ENCODE peak calls at places on chromosomes 6 and 20, in four cellular contexts. One of them, this sample, is unnamed.

GRCh38 chr6:36769676-36770499 is 69.4 kb downstream of the CPNE5 start:
- DNase-seq in GM12878: no peak
- DNase-seq in HL-60: no peak
- DNase-seq in K562: peak
- DNase-seq in this sample: no peak

GRCh38 chr6:163263196-163263595 is 151.3 kb upstream of the QKI start:
- DNase-seq in GM12878: no peak
- DNase-seq in HL-60: no peak
- DNase-seq in K562: peak
- DNase-seq in this sample: no peak

GRCh38 chr6:110999634-111000270 is 17.9 kb downstream of the RPF2 start:
- DNase-seq in GM12878: no peak
- DNase-seq in HL-60: no peak
- DNase-seq in K562: peak
- DNase-seq in this sample: no peak

GRCh38 chr6:133544419-133544818 is 303.3 kb downstream of the EYA4 start:
- DNase-seq in GM12878: no peak
- DNase-seq in HL-60: no peak
- DNase-seq in K562: no peak
- DNase-seq in this sample: no peak

GRCh38 chr6:19557191-19557590 is 280.0 kb upstream of the ID4 start:
- DNase-seq in GM12878: no peak
- DNase-seq in HL-60: no peak
- DNase-seq in K562: no peak
- DNase-seq in this sample: no peak

GRCh38 chr6:144294016-144294415 is 8.9 kb downstream of the UTRN start:
- DNase-seq in GM12878: no peak
- DNase-seq in HL-60: no peak
- DNase-seq in K562: no peak
- DNase-seq in this sample: no peak

GRCh38 chr6:129317931-129318820 is 391.8 kb downstream of the ARHGAP18 start:
- DNase-seq in GM12878: no peak
- DNase-seq in HL-60: no peak
- DNase-seq in K562: no peak
- DNase-seq in this sample: no peak

GRCh38 chr6:169689247-169689646 is 12.6 kb downstream of the WDR27 start:
- DNase-seq in GM12878: no peak
- DNase-seq in HL-60: no peak
- DNase-seq in K562: no peak
- DNase-seq in this sample: no peak

GRCh38 chr6:84422380-84422968 is 195.0 kb upstream of the CEP162 start:
- DNase-seq in GM12878: no peak
- DNase-seq in HL-60: no peak
- DNase-seq in K562: peak
- DNase-seq in this sample: peak

GRCh38 chr6:11263185-11263817 is 30.8 kb upstream of the NEDD9 start:
- DNase-seq in GM12878: no peak
- DNase-seq in HL-60: no peak
- DNase-seq in K562: no peak
- DNase-seq in this sample: no peak

GRCh38 chr20:17762243-17762872 is 62.6 kb downstream of the BANF2 start:
- DNase-seq in GM12878: no peak
- DNase-seq in HL-60: no peak
- DNase-seq in K562: no peak
- DNase-seq in this sample: no peak

GRCh38 chr6:34459899-34460593 is 5.8 kb upstream of the PACSIN1 start:
- DNase-seq in GM12878: peak
- DNase-seq in HL-60: peak
- DNase-seq in K562: peak
- DNase-seq in this sample: peak

GRCh38 chr6:43579171-43579570 is 3.2 kb downstream of the POLH start:
- DNase-seq in GM12878: no peak
- DNase-seq in HL-60: no peak
- DNase-seq in K562: no peak
- DNase-seq in this sample: no peak

GRCh38 chr6:20924911-20925543 is 390.8 kb downstream of the CDKAL1 start:
- DNase-seq in GM12878: no peak
- DNase-seq in HL-60: no peak
- DNase-seq in K562: no peak
- DNase-seq in this sample: no peak

GRCh38 chr6:160027931-160028330 is 59.0 kb downstream of the IGF2R start:
- DNase-seq in GM12878: no peak
- DNase-seq in HL-60: no peak
- DNase-seq in K562: no peak
- DNase-seq in this sample: no peak

GRCh38 chr6:29965873-29966601 is 23.7 kb downstream of the HLA-A start:
- DNase-seq in GM12878: peak
- DNase-seq in HL-60: peak
- DNase-seq in K562: peak
- DNase-seq in this sample: no peak

GRCh38 chr20:54100563-54100962 is 30.2 kb upstream of the BCAS1 start:
- DNase-seq in GM12878: no peak
- DNase-seq in HL-60: no peak
- DNase-seq in K562: no peak
- DNase-seq in this sample: no peak

GRCh38 chr6:34671801-34672656 is 24.5 kb downstream of the ILRUN start:
- DNase-seq in GM12878: peak
- DNase-seq in HL-60: no peak
- DNase-seq in K562: peak
- DNase-seq in this sample: no peak

GRCh38 chr6:41636803-41637178 is 1.5 kb upstream of the MDFI start:
- DNase-seq in GM12878: no peak
- DNase-seq in HL-60: no peak
- DNase-seq in K562: no peak
- DNase-seq in this sample: no peak

GRCh38 chr6:27414996-27415395 is 26.4 kb downstream of the ZNF391 start:
- DNase-seq in GM12878: no peak
- DNase-seq in HL-60: no peak
- DNase-seq in K562: no peak
- DNase-seq in this sample: no peak

GRCh38 chr6:14742171-14742570 is 503.7 kb upstream of the JARID2 start:
- DNase-seq in GM12878: no peak
- DNase-seq in HL-60: no peak
- DNase-seq in K562: no peak
- DNase-seq in this sample: no peak

GRCh38 chr6:152720964-152721363 is 23.3 kb downstream of the MYCT1 start:
- DNase-seq in GM12878: no peak
- DNase-seq in HL-60: no peak
- DNase-seq in K562: no peak
- DNase-seq in this sample: no peak

GRCh38 chr6:155959898-155960297 is 504.3 kb upstream of the NOX3 start:
- DNase-seq in GM12878: no peak
- DNase-seq in HL-60: no peak
- DNase-seq in K562: no peak
- DNase-seq in this sample: no peak

GRCh38 chr6:38131527-38131965 is 312.0 kb downstream of the ZFAND3 start:
- DNase-seq in GM12878: no peak
- DNase-seq in HL-60: no peak
- DNase-seq in K562: no peak
- DNase-seq in this sample: no peak

GRCh38 chr6:89731924-89732568 is 87.5 kb downstream of the MDN1 start:
- DNase-seq in GM12878: no peak
- DNase-seq in HL-60: no peak
- DNase-seq in K562: no peak
- DNase-seq in this sample: no peak

GRCh38 chr6:3226422-3227362 is 761 bp downstream of the TUBB2B start:
- DNase-seq in GM12878: no peak
- DNase-seq in HL-60: no peak
- DNase-seq in K562: peak
- DNase-seq in this sample: peak

GRCh38 chr20:6212903-6213302 is 90.1 kb upstream of the FERMT1 start:
- DNase-seq in GM12878: no peak
- DNase-seq in HL-60: no peak
- DNase-seq in K562: peak
- DNase-seq in this sample: no peak

GRCh38 chr6:170464524-170464979 is 88.6 kb downstream of the PSMB1 start:
- DNase-seq in GM12878: peak
- DNase-seq in HL-60: no peak
- DNase-seq in K562: no peak
- DNase-seq in this sample: no peak

GRCh38 chr20:38290829-38291581 is 13.0 kb upstream of the BPI start:
- DNase-seq in GM12878: no peak
- DNase-seq in HL-60: no peak
- DNase-seq in K562: peak
- DNase-seq in this sample: no peak

GRCh38 chr20:5720696-5721095 is 29.5 kb upstream of the SHLD1 start:
- DNase-seq in GM12878: no peak
- DNase-seq in HL-60: no peak
- DNase-seq in K562: no peak
- DNase-seq in this sample: no peak

GRCh38 chr6:142903806-142904205 is 41.2 kb downstream of the HIVEP2 start:
- DNase-seq in GM12878: no peak
- DNase-seq in HL-60: no peak
- DNase-seq in K562: no peak
- DNase-seq in this sample: no peak

GRCh38 chr20:1196634-1197033 is 6.6 kb upstream of the C20orf202 start:
- DNase-seq in GM12878: no peak
- DNase-seq in HL-60: no peak
- DNase-seq in K562: no peak
- DNase-seq in this sample: no peak

GRCh38 chr6:113774122-113774835 is 82.9 kb upstream of the MARCKS start:
- DNase-seq in GM12878: no peak
- DNase-seq in HL-60: peak
- DNase-seq in K562: no peak
- DNase-seq in this sample: no peak

GRCh38 chr6:156781882-156782631 is 4.9 kb downstream of the ARID1B start:
- DNase-seq in GM12878: no peak
- DNase-seq in HL-60: no peak
- DNase-seq in K562: no peak
- DNase-seq in this sample: no peak

GRCh38 chr6:158253248-158253647 is 59.0 kb upstream of the TULP4 start:
- DNase-seq in GM12878: no peak
- DNase-seq in HL-60: no peak
- DNase-seq in K562: no peak
- DNase-seq in this sample: no peak

GRCh38 chr20:52943185-52943841 is 28.8 kb upstream of the TSHZ2 start:
- DNase-seq in GM12878: no peak
- DNase-seq in HL-60: peak
- DNase-seq in K562: no peak
- DNase-seq in this sample: no peak

GRCh38 chr20:48733296-48733790 is 94.5 kb downstream of the PREX1 start:
- DNase-seq in GM12878: no peak
- DNase-seq in HL-60: no peak
- DNase-seq in K562: no peak
- DNase-seq in this sample: no peak

GRCh38 chr6:116220172-116220571 is 33.7 kb downstream of the TSPYL4 start:
- DNase-seq in GM12878: no peak
- DNase-seq in HL-60: no peak
- DNase-seq in K562: peak
- DNase-seq in this sample: no peak

GRCh38 chr6:116221067-116221466 is 32.8 kb downstream of the TSPYL4 start:
- DNase-seq in GM12878: no peak
- DNase-seq in HL-60: no peak
- DNase-seq in K562: no peak
- DNase-seq in this sample: no peak

GRCh38 chr6:116218866-116219265 is 35.0 kb downstream of the TSPYL4 start:
- DNase-seq in GM12878: no peak
- DNase-seq in HL-60: no peak
- DNase-seq in K562: no peak
- DNase-seq in this sample: no peak

GRCh38 chr6:116221931-116222330 is 31.9 kb downstream of the TSPYL4 start:
- DNase-seq in GM12878: no peak
- DNase-seq in HL-60: no peak
- DNase-seq in K562: no peak
- DNase-seq in this sample: no peak

DNA sequence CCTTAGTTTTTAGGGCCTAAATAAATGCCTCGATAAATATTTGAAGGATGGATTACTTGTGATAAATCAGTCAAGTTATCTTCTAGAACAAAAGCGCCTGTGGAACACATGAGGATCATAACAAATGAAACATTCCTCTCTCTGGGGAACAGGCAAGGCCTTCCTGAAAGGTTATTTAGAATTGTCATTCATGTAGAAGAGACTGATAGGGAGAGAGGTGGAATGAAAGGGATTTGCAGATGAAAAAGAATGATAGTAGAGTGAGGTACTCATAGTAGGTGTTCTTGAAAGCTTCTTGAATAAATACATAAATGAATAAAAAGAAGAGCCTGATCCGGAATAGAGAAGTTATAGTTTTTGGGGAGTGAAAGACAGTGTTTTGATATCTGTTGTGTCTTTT is 30.5 kb downstream of the TSPYL4 start:
- DNase-seq in GM12878: no peak
- DNase-seq in HL-60: no peak
- DNase-seq in K562: no peak
- DNase-seq in this sample: no peak
- TF ChIP-seq SPI1 in GM12878: no peak
- TF ChIP-seq SPI1 in HL-60: no peak
- TF ChIP-seq SPI1 in K562: no peak
- TF ChIP-seq SPI1 in this sample: no peak

GRCh38 chr20:34514897-34515483 is 1.2 kb upstream of the DYNLRB1 start:
- DNase-seq in GM12878: no peak
- DNase-seq in HL-60: no peak
- DNase-seq in K562: no peak
- DNase-seq in this sample: no peak

GRCh38 chr20:34512955-34513419 is 3.2 kb upstream of the DYNLRB1 start:
- DNase-seq in GM12878: no peak
- DNase-seq in HL-60: no peak
- DNase-seq in K562: no peak
- DNase-seq in this sample: no peak

GRCh38 chr20:34510575-34510974 is 5.6 kb upstream of the DYNLRB1 start:
- DNase-seq in GM12878: no peak
- DNase-seq in HL-60: no peak
- DNase-seq in K562: no peak
- DNase-seq in this sample: no peak

GRCh38 chr20:34512266-34512954 is 3.8 kb upstream of the DYNLRB1 start:
- DNase-seq in GM12878: no peak
- DNase-seq in HL-60: no peak
- DNase-seq in K562: no peak
- DNase-seq in this sample: no peak

GRCh38 chr20:34511891-34512265 is 4.3 kb upstream of the DYNLRB1 start:
- DNase-seq in GM12878: no peak
- DNase-seq in HL-60: no peak
- DNase-seq in K562: no peak
- DNase-seq in this sample: no peak
- TF ChIP-seq POLR2AphosphoS5 in GM12878: no peak
- TF ChIP-seq POLR2AphosphoS5 in HL-60: no peak
- TF ChIP-seq POLR2AphosphoS5 in K562: peak
- TF ChIP-seq POLR2AphosphoS5 in this sample: no peak

GRCh38 chr6:154515808-154516207 is 5.3 kb upstream of the CNKSR3 start:
- DNase-seq in GM12878: no peak
- DNase-seq in HL-60: no peak
- DNase-seq in K562: no peak
- DNase-seq in this sample: no peak
- TF ChIP-seq SPI1 in GM12878: no peak
- TF ChIP-seq SPI1 in HL-60: no peak
- TF ChIP-seq SPI1 in K562: no peak
- TF ChIP-seq SPI1 in this sample: no peak

DNA sequence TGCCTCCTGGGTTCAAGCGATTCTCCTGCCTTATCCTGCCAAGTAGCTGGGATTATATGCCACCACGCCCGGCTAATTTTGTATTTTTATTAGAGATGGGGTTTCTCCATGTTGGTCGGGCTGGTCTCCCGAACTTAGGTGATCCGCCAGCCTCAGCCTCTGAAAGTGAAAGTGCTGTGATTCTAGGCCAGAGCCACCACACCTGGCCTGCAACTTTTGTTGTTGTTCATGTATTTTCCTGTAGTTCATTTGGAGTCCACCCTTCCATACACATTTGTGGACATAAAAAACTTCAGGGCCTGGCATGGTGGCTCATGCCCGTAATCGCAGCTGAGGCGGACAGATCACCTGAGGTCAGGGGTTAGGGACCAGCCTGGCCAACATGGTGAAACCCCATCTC is 14.5 kb downstream of the HSPA1B start:
- DNase-seq in GM12878: no peak
- DNase-seq in HL-60: no peak
- DNase-seq in K562: no peak
- DNase-seq in this sample: no peak
- TF ChIP-seq POLR2AphosphoS5 in GM12878: no peak
- TF ChIP-seq POLR2AphosphoS5 in HL-60: no peak
- TF ChIP-seq POLR2AphosphoS5 in K562: no peak
- TF ChIP-seq POLR2AphosphoS5 in this sample: peak

This sample was measured in GM12891.